ENCODE peak calls at places on chromosomes 12 and 14, in seven cellular contexts. V is lung, J is dorsolateral prefrontal cortex, S is left ventricle myocardium inferior, Q is cardiac muscle cell, C is prostate gland, P is upper lobe of left lung. X is an unnamed sample.

GRCh38 chr12:53193953-53194716 is 12.9 kb downstream of the ITGB7 start:
- DNase-seq in P (no peak), Q (no peak), S (no peak), C (no peak), J (no peak), V (no peak), X (no peak)

GRCh38 chr12:107593713-107594381 is 91.8 kb upstream of the PWP1 start:
- DNase-seq in S (no peak), Q (no peak), J (no peak), V (no peak), P (no peak), C (no peak), X (no peak)

GRCh38 chr12:6285063-6285477 is 25.4 kb upstream of the PLEKHG6 start:
- DNase-seq in P (no peak), C (peak; percentile 58), Q (peak; percentile 86), J (peak; percentile 28), S (no peak), V (peak; percentile 64), X (peak; percentile 74)

GRCh38 chr12:19158909-19159308 is 29.4 kb downstream of the PLEKHA5 start:
- DNase-seq in V (no peak), J (no peak), S (no peak), C (no peak), P (no peak), Q (peak; percentile 69), X (no peak)

GRCh38 chr12:132560831-132561783 is 49.3 kb downstream of the LRCOL1 start:
- DNase-seq in Q (peak; percentile 55), V (peak; percentile 53), C (peak; percentile 29), S (peak; percentile 40), J (no peak), P (peak; percentile 86), X (peak; percentile 53)

GRCh38 chr14:80930836-80931389 is 10.6 kb downstream of the CEP128 start:
- DNase-seq in C (no peak), Q (peak; percentile 87), V (no peak), P (no peak), S (no peak), J (no peak), X (peak; percentile 88)

GRCh38 chr12:11576104-11576503 is 73.4 kb upstream of the ETV6 start:
- DNase-seq in S (no peak), Q (peak; percentile 82), V (no peak), P (no peak), J (no peak), C (no peak), X (peak; percentile 50)

GRCh38 chr12:43310596-43310995 is 241.4 kb downstream of the ADAMTS20 start:
- DNase-seq in S (no peak), C (no peak), J (no peak), V (no peak), P (no peak), Q (no peak), X (no peak)

GRCh38 chr14:20627337-20628032 is 14.0 kb downstream of the OR6S1 start:
- DNase-seq in Q (peak; percentile 58), P (no peak), S (no peak), V (no peak), J (no peak), C (no peak), X (no peak)

GRCh38 chr14:64923015-64923414 is 8.8 kb downstream of the CHURC1 start:
- DNase-seq in P (no peak), C (no peak), Q (no peak), S (no peak), V (no peak), J (no peak), X (no peak)

GRCh38 chr14:64929003-64929337 is 13.6 kb downstream of the GPX2 start:
- DNase-seq in C (no peak), J (no peak), V (no peak), Q (no peak), S (no peak), P (no peak), X (no peak)

GRCh38 chr14:64928239-64929002 is 14.1 kb downstream of the GPX2 start:
- DNase-seq in P (no peak), S (no peak), J (no peak), Q (no peak), V (no peak), C (no peak), X (no peak)

GRCh38 chr14:64930085-64930843 is 12.3 kb downstream of the GPX2 start:
- DNase-seq in V (no peak), P (no peak), J (no peak), Q (peak; percentile 40), S (no peak), C (no peak), X (no peak)

DNA sequence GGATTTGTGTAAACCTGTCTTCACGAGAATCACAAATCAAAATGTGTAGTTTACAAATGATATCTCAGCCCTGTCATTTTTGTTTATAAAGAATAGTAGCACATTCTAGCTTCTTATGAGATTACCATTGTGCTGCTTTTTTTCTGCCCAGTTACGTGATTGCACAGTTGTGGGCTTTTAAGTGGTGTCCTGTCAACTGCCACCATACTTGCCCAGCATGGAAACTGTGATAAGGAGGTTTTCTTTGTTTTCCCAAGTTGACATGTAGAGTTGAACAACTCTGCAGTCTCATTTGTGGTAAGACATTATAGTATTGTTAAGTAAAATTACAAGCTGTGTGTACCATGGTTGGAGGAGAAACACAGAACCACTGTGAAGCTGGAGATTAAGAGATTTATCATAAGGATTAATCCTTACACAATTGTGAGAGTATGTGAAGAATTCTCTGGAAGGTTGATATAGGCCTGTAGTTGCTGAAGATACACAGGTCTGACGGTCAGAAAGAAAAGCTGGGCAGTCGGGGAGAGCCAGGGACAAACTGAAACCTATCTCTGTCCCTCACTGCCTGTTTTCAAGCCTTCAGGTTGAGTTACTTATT is 12.2 kb downstream of the CHURC1 start:
- DNase-seq in Q (no peak), J (no peak), C (no peak), V (no peak), S (no peak), P (no peak), X (no peak)
- TF ChIP-seq CTCF in Q (no peak), J (no peak), C (no peak), V (no peak), S (no peak), P (no peak), X (no peak)

GRCh38 chr12:57135487-57135886 is 7.2 kb downstream of the LRP1 start:
- DNase-seq in Q (peak; percentile 91), J (no peak), C (no peak), P (no peak), S (peak; percentile 74), V (no peak), X (no peak)
- H3K4me3 ChIP-seq in Q (no peak overlapping the region), J (peak overlapping the region; percentile 26), C (no peak overlapping the region), P (peak overlapping the region; percentile 5), S (peak overlapping the region; percentile 91), V (no peak overlapping the region), X (no peak overlapping the region)

GRCh38 chr14:104792945-104793702 is 2.4 kb downstream of the AKT1 start:
- DNase-seq in S (no peak), V (no peak), C (no peak), Q (no peak), P (peak; percentile 55), J (no peak), X (no peak)
- TF ChIP-seq CTCF in S (no peak), V (no peak), C (no peak), Q (no peak), P (no peak), J (no peak), X (peak; percentile 6)

DNA sequence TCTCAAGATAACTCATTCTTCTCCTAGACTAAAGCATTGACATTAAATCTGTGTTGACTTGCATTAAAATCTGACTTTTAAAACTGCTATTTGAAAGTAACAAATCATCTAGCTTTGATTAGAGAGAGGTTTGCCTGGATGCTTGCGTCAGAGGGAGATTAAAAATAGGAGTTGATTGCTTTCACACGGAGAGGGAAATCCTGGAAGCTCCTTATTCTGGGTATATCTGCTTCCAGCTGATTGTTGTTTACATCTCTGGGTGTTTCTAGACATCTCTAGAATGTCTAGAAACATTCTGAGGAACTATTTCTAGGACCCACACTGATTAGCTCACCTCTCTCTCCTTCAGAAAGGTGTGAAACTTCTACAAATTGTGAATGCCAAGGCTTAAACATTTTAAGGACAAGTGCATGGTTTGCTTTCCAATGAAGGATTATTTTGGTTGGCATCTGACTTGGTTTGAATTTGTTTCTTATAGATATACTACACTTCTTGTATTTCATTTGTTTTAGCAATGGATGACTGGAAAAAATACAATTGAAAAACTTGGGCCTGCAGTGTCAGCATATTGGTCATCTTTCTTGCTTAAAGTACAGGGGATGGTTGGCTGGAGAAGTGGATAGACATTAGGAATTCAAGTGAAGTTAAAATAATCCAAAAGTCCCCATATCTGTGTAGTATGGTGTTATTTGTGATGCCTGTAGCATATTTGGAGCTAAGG is 2.1 kb downstream of the DIP2B start:
- DNase-seq in P (no peak), C (no peak), V (no peak), S (no peak), J (no peak), Q (peak; percentile 36), X (no peak)
- H3K4me3 ChIP-seq in P (peak overlapping the region; percentile 72), C (peak overlapping the region; percentile 71), V (no peak overlapping the region), S (peak overlapping the region; percentile 93), J (peak overlapping the region; percentile 75), Q (peak overlapping the region; percentile 95), X (peak overlapping the region; percentile 92)

DNA sequence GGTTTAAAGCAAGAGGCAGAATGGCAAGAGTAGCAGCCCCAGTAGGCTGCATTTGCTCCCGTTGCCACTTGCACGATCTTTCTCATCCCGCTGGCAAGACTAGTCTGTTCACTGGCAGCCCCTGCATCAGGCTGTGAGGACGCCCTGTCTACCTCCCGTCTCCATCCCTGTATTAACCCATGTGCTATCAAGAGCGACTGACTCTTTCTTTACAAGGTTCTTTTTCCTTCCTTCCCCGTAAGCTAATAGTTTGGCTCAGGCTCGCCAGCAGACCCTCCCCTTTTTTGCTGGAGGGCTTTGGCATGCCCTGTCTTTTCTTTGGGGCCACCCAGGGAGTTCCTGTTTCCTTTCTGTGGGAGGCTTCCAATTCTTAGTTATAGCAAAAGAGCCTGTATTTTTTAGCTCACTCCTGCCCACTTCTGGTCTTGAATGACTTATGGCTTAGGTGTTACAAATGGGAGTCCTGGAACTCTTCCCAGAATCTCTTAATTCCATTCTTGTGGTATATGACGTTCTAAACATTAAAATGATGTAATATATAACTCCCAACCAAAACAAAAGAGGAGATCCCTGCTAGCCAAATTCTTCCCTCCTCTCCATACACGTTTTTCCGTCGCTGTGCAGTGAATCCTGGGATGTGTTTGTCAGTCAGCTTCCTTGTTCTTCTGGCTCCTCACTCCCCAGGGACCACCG is 149.0 kb downstream of the PRKCH start:
- DNase-seq in C (no peak), V (peak; percentile 27), S (peak; percentile 48), Q (peak; percentile 100), P (no peak), J (peak; percentile 40), X (peak; percentile 97)
- TF ChIP-seq CTCF in C (peak; percentile 26), V (no peak), S (peak; percentile 42), Q (peak; percentile 49), P (no peak), J (peak; percentile 32), X (peak; percentile 24)

GRCh38 chr14:56805992-56806737 is 4.1 kb downstream of the OTX2 start:
- DNase-seq in S (no peak), V (no peak), P (no peak), C (no peak), Q (no peak), J (no peak), X (no peak)

GRCh38 chr14:56807586-56808168 is 2.6 kb downstream of the OTX2 start:
- DNase-seq in C (no peak), P (peak; percentile 69), Q (no peak), V (no peak), S (no peak), J (peak; percentile 16), X (no peak)

GRCh38 chr14:56810341-56810740 is at the start of gene OTX2:
- DNase-seq in S (no peak), Q (no peak), V (no peak), C (no peak), J (peak; percentile 60), P (no peak), X (no peak)

GRCh38 chr14:56809262-56810215 is 740 bp downstream of the OTX2 start:
- DNase-seq in Q (no peak), V (no peak), C (no peak), P (peak; percentile 63), S (no peak), J (peak; percentile 21), X (no peak)

GRCh38 chr14:56808314-56809201 is 1.7 kb downstream of the OTX2 start:
- DNase-seq in C (no peak), Q (no peak), J (peak; percentile 48), P (peak; percentile 83), V (no peak), S (no peak), X (no peak)
- H3K4me3 ChIP-seq in C (no peak overlapping the region), Q (peak overlapping the region; percentile 34), J (no peak overlapping the region), P (no peak overlapping the region), V (no peak overlapping the region), S (peak overlapping the region; percentile 48), X (no peak overlapping the region)

X was measured in astrocyte of the spinal cord.